ENCODE peak calls at places on chromosomes 3 and 15, in ten cellular contexts. One of them, this sample, is unnamed.
A peak's percentile ranks its signal among the peaks of the same experiment; 100 is the strongest.

GRCh38 chr3:197752107-197752506 is 2.4 kb downstream of the FYTTD1 start:
- DNase-seq in upper lobe of right lung: no peak
- DNase-seq in activated CD4-positive, alpha-beta T cell treated with anti-CD3 and anti-CD28 coated beads for 24 hours: no peak
- DNase-seq in GOT3: no peak
- DNase-seq in amygdala: no peak
- DNase-seq in cardiac muscle cell: no peak
- DNase-seq in Caki2: no peak
- DNase-seq in GM23248: peak; percentile 20
- DNase-seq in stimulated activated CD8-positive, alpha-beta memory T cell treated with anti-CD3 and anti-CD28 coated beads, Interleukin-2, amount 100 ng/mL, for 48 hours: no peak
- DNase-seq in left lung: no peak
- DNase-seq in this sample: no peak

GRCh38 chr3:160413613-160414248 is 14.3 kb downstream of the SMC4 start:
- DNase-seq in Caki2: peak; percentile 53
- DNase-seq in left lung: no peak
- DNase-seq in upper lobe of right lung: no peak
- DNase-seq in activated CD4-positive, alpha-beta T cell treated with anti-CD3 and anti-CD28 coated beads for 24 hours: peak; percentile 50
- DNase-seq in GM23248: peak; percentile 79
- DNase-seq in cardiac muscle cell: peak; percentile 89
- DNase-seq in stimulated activated CD8-positive, alpha-beta memory T cell treated with anti-CD3 and anti-CD28 coated beads, Interleukin-2, amount 100 ng/mL, for 48 hours: peak; percentile 40
- DNase-seq in amygdala: no peak
- DNase-seq in GOT3: no peak
- DNase-seq in this sample: peak; percentile 60

GRCh38 chr3:36944641-36945270 is at the start of gene TRANK1:
- DNase-seq in Caki2: peak; percentile 20
- DNase-seq in activated CD4-positive, alpha-beta T cell treated with anti-CD3 and anti-CD28 coated beads for 24 hours: peak; percentile 69
- DNase-seq in left lung: peak; percentile 82
- DNase-seq in GOT3: no peak
- DNase-seq in GM23248: peak; percentile 84
- DNase-seq in amygdala: peak; percentile 62
- DNase-seq in cardiac muscle cell: peak; percentile 79
- DNase-seq in upper lobe of right lung: peak; percentile 89
- DNase-seq in stimulated activated CD8-positive, alpha-beta memory T cell treated with anti-CD3 and anti-CD28 coated beads, Interleukin-2, amount 100 ng/mL, for 48 hours: peak; percentile 73
- DNase-seq in this sample: peak; percentile 58

GRCh38 chr15:101359365-101359947 is 64.4 kb upstream of the SNRPA1 start:
- DNase-seq in Caki2: no peak
- DNase-seq in upper lobe of right lung: no peak
- DNase-seq in stimulated activated CD8-positive, alpha-beta memory T cell treated with anti-CD3 and anti-CD28 coated beads, Interleukin-2, amount 100 ng/mL, for 48 hours: no peak
- DNase-seq in left lung: no peak
- DNase-seq in GM23248: peak; percentile 2
- DNase-seq in amygdala: no peak
- DNase-seq in cardiac muscle cell: no peak
- DNase-seq in GOT3: no peak
- DNase-seq in activated CD4-positive, alpha-beta T cell treated with anti-CD3 and anti-CD28 coated beads for 24 hours: no peak
- DNase-seq in this sample: no peak

GRCh38 chr15:77507911-77508310 is 87.2 kb downstream of the HMG20A start:
- DNase-seq in Caki2: no peak
- DNase-seq in stimulated activated CD8-positive, alpha-beta memory T cell treated with anti-CD3 and anti-CD28 coated beads, Interleukin-2, amount 100 ng/mL, for 48 hours: no peak
- DNase-seq in left lung: no peak
- DNase-seq in GM23248: peak; percentile 76
- DNase-seq in cardiac muscle cell: peak; percentile 86
- DNase-seq in activated CD4-positive, alpha-beta T cell treated with anti-CD3 and anti-CD28 coated beads for 24 hours: no peak
- DNase-seq in GOT3: no peak
- DNase-seq in amygdala: peak; percentile 41
- DNase-seq in upper lobe of right lung: no peak
- DNase-seq in this sample: no peak

GRCh38 chr15:98738689-98739411 is 90.5 kb downstream of the IGF1R start:
- DNase-seq in GM23248: no peak
- DNase-seq in Caki2: peak; percentile 35
- DNase-seq in amygdala: no peak
- DNase-seq in left lung: no peak
- DNase-seq in cardiac muscle cell: no peak
- DNase-seq in activated CD4-positive, alpha-beta T cell treated with anti-CD3 and anti-CD28 coated beads for 24 hours: no peak
- DNase-seq in upper lobe of right lung: no peak
- DNase-seq in stimulated activated CD8-positive, alpha-beta memory T cell treated with anti-CD3 and anti-CD28 coated beads, Interleukin-2, amount 100 ng/mL, for 48 hours: no peak
- DNase-seq in GOT3: no peak
- DNase-seq in this sample: no peak

GRCh38 chr3:16618721-16619120 is 13.5 kb upstream of the DAZL start:
- DNase-seq in cardiac muscle cell: peak; percentile 72
- DNase-seq in left lung: no peak
- DNase-seq in Caki2: no peak
- DNase-seq in GOT3: no peak
- DNase-seq in GM23248: peak; percentile 58
- DNase-seq in stimulated activated CD8-positive, alpha-beta memory T cell treated with anti-CD3 and anti-CD28 coated beads, Interleukin-2, amount 100 ng/mL, for 48 hours: no peak
- DNase-seq in amygdala: no peak
- DNase-seq in activated CD4-positive, alpha-beta T cell treated with anti-CD3 and anti-CD28 coated beads for 24 hours: no peak
- DNase-seq in upper lobe of right lung: no peak
- DNase-seq in this sample: no peak

GRCh38 chr3:70832811-70833509 is 520.5 kb upstream of the MDFIC2 start:
- DNase-seq in stimulated activated CD8-positive, alpha-beta memory T cell treated with anti-CD3 and anti-CD28 coated beads, Interleukin-2, amount 100 ng/mL, for 48 hours: no peak
- DNase-seq in activated CD4-positive, alpha-beta T cell treated with anti-CD3 and anti-CD28 coated beads for 24 hours: no peak
- DNase-seq in GM23248: peak; percentile 84
- DNase-seq in Caki2: no peak
- DNase-seq in cardiac muscle cell: peak; percentile 81
- DNase-seq in amygdala: no peak
- DNase-seq in GOT3: no peak
- DNase-seq in left lung: no peak
- DNase-seq in upper lobe of right lung: no peak
- DNase-seq in this sample: no peak

GRCh38 chr3:135927170-135927569 is 38.4 kb upstream of the PPP2R3A start:
- DNase-seq in upper lobe of right lung: no peak
- DNase-seq in GOT3: no peak
- DNase-seq in activated CD4-positive, alpha-beta T cell treated with anti-CD3 and anti-CD28 coated beads for 24 hours: no peak
- DNase-seq in GM23248: peak; percentile 90
- DNase-seq in cardiac muscle cell: no peak
- DNase-seq in Caki2: no peak
- DNase-seq in left lung: no peak
- DNase-seq in stimulated activated CD8-positive, alpha-beta memory T cell treated with anti-CD3 and anti-CD28 coated beads, Interleukin-2, amount 100 ng/mL, for 48 hours: no peak
- DNase-seq in amygdala: no peak
- DNase-seq in this sample: no peak

GRCh38 chr3:39273119-39273518 is 6.7 kb downstream of the CX3CR1 start:
- DNase-seq in cardiac muscle cell: no peak
- DNase-seq in Caki2: no peak
- DNase-seq in amygdala: no peak
- DNase-seq in left lung: no peak
- DNase-seq in stimulated activated CD8-positive, alpha-beta memory T cell treated with anti-CD3 and anti-CD28 coated beads, Interleukin-2, amount 100 ng/mL, for 48 hours: no peak
- DNase-seq in upper lobe of right lung: no peak
- DNase-seq in activated CD4-positive, alpha-beta T cell treated with anti-CD3 and anti-CD28 coated beads for 24 hours: no peak
- DNase-seq in GOT3: no peak
- DNase-seq in GM23248: no peak
- DNase-seq in this sample: no peak

GRCh38 chr3:169573129-169573528 is 90.4 kb downstream of the MECOM start:
- DNase-seq in cardiac muscle cell: peak; percentile 19
- DNase-seq in activated CD4-positive, alpha-beta T cell treated with anti-CD3 and anti-CD28 coated beads for 24 hours: no peak
- DNase-seq in amygdala: no peak
- DNase-seq in GM23248: peak; percentile 20
- DNase-seq in left lung: no peak
- DNase-seq in stimulated activated CD8-positive, alpha-beta memory T cell treated with anti-CD3 and anti-CD28 coated beads, Interleukin-2, amount 100 ng/mL, for 48 hours: no peak
- DNase-seq in GOT3: no peak
- DNase-seq in Caki2: no peak
- DNase-seq in upper lobe of right lung: no peak
- DNase-seq in this sample: no peak

GRCh38 chr3:64832098-64832497 is 144.3 kb upstream of the ADAMTS9 start:
- DNase-seq in Caki2: no peak
- DNase-seq in activated CD4-positive, alpha-beta T cell treated with anti-CD3 and anti-CD28 coated beads for 24 hours: no peak
- DNase-seq in cardiac muscle cell: no peak
- DNase-seq in GOT3: no peak
- DNase-seq in amygdala: peak; percentile 30
- DNase-seq in GM23248: no peak
- DNase-seq in upper lobe of right lung: no peak
- DNase-seq in stimulated activated CD8-positive, alpha-beta memory T cell treated with anti-CD3 and anti-CD28 coated beads, Interleukin-2, amount 100 ng/mL, for 48 hours: no peak
- DNase-seq in left lung: no peak
- DNase-seq in this sample: no peak

GRCh38 chr3:58998476-58999117 is 51.2 kb downstream of the CFAP20DC start:
- DNase-seq in stimulated activated CD8-positive, alpha-beta memory T cell treated with anti-CD3 and anti-CD28 coated beads, Interleukin-2, amount 100 ng/mL, for 48 hours: no peak
- DNase-seq in GOT3: peak; percentile 27
- DNase-seq in GM23248: peak; percentile 99
- DNase-seq in cardiac muscle cell: peak; percentile 80
- DNase-seq in amygdala: no peak
- DNase-seq in left lung: no peak
- DNase-seq in upper lobe of right lung: no peak
- DNase-seq in activated CD4-positive, alpha-beta T cell treated with anti-CD3 and anti-CD28 coated beads for 24 hours: peak; percentile 11
- DNase-seq in Caki2: peak; percentile 86
- DNase-seq in this sample: no peak

GRCh38 chr15:81294501-81294850 is 29.5 kb downstream of the STARD5 start:
- DNase-seq in left lung: no peak
- DNase-seq in amygdala: no peak
- DNase-seq in cardiac muscle cell: no peak
- DNase-seq in stimulated activated CD8-positive, alpha-beta memory T cell treated with anti-CD3 and anti-CD28 coated beads, Interleukin-2, amount 100 ng/mL, for 48 hours: no peak
- DNase-seq in upper lobe of right lung: no peak
- DNase-seq in activated CD4-positive, alpha-beta T cell treated with anti-CD3 and anti-CD28 coated beads for 24 hours: no peak
- DNase-seq in GOT3: no peak
- DNase-seq in GM23248: no peak
- DNase-seq in Caki2: no peak
- DNase-seq in this sample: no peak

GRCh38 chr3:45957606-45958005 is 14.3 kb downstream of the CXCR6 start:
- DNase-seq in Caki2: no peak
- DNase-seq in amygdala: peak; percentile 35
- DNase-seq in GOT3: no peak
- DNase-seq in stimulated activated CD8-positive, alpha-beta memory T cell treated with anti-CD3 and anti-CD28 coated beads, Interleukin-2, amount 100 ng/mL, for 48 hours: no peak
- DNase-seq in cardiac muscle cell: no peak
- DNase-seq in left lung: no peak
- DNase-seq in activated CD4-positive, alpha-beta T cell treated with anti-CD3 and anti-CD28 coated beads for 24 hours: no peak
- DNase-seq in upper lobe of right lung: no peak
- DNase-seq in GM23248: no peak
- DNase-seq in this sample: no peak